ENCODE peak calls at places on chromosomes 11 and 22, in nine cellular contexts. W is DMS153; Y is NCI-H2171 treated with DMSO at 0.1 percent for 48 hours; H is Daoy; R is effector CD8-positive, alpha-beta T cell; P is GM03348; O is NCI-H2029 treated with DMSO at 0.1 percent for 48 hours; E is non-pigmented ciliary epithelial cell; I is GM13977. D is an unnamed sample.

GRCh38 chr22:45636668-45637067 is 35.0 kb upstream of the ATXN10 start:
- DNase-seq in W (no peak), Y (no peak), H (no peak), R (no peak), P (no peak), O (no peak), E (no peak), I (no peak), D (no peak)

GRCh38 chr11:72475359-72475758 is 41.0 kb upstream of the CLPB start:
- DNase-seq in W (no peak), Y (no peak), H (no peak), R (no peak), P (no peak), O (no peak), E (no peak), I (no peak), D (no peak)

GRCh38 chr11:65555693-65556231 is 2.4 kb downstream of the LTBP3 start:
- DNase-seq in W (no peak), Y (no peak), H (peak; percentile 95), R (no peak), P (peak; percentile 92), O (no peak), E (no peak), I (no peak), D (no peak)

GRCh38 chr22:46895753-46896152 is 133.3 kb downstream of the TBC1D22A start:
- DNase-seq in W (no peak), Y (no peak), H (no peak), R (no peak), P (no peak), O (no peak), E (no peak), I (no peak), D (no peak)

GRCh38 chr22:23361676-23362075 is 181.4 kb downstream of the BCR start:
- DNase-seq in W (no peak), Y (no peak), H (no peak), R (no peak), P (no peak), O (no peak), E (no peak), I (no peak), D (no peak)

GRCh38 chr11:44729718-44730117 is 3.0 kb downstream of the TSPAN18 start:
- DNase-seq in W (no peak), Y (no peak), H (peak; percentile 23), R (no peak), P (no peak), O (no peak), E (no peak), I (no peak), D (no peak)

GRCh38 chr11:63762662-63763505 is 5.7 kb downstream of the ZFTA start:
- DNase-seq in W (peak; percentile 28), Y (no peak), H (no peak), R (no peak), P (no peak), O (no peak), E (no peak), I (peak; percentile 23), D (no peak)

GRCh38 chr22:35910926-35911325 is 117.7 kb downstream of the RBFOX2 start:
- DNase-seq in W (no peak), Y (no peak), H (no peak), R (no peak), P (no peak), O (no peak), E (no peak), I (no peak), D (no peak)

GRCh38 chr11:36577859-36578258 is 10.1 kb downstream of the RAG1 start:
- DNase-seq in W (no peak), Y (no peak), H (peak; percentile 52), R (no peak), P (peak; percentile 23), O (no peak), E (no peak), I (no peak), D (no peak)

D was measured in hippocampal formation.